ENCODE peak calls at places on chromosome 11, in seven cellular contexts. C, I, X, B, L, V and E are unnamed samples.

GRCh38 chr11:13104619-13105236 is 95.6 kb downstream of the RASSF10 start:
- DNase-seq in C (no peak), L (no peak), B (no peak), V (no peak), I (no peak), X (no peak), E (no peak)

GRCh38 chr11:117439256-117439655 is 111.6 kb downstream of the CEP164 start:
- DNase-seq in X (no peak), C (no peak), B (no peak), L (no peak), V (no peak), I (no peak), E (no peak)

GRCh38 chr11:20355221-20356219 is 8.0 kb upstream of the HTATIP2 start:
- DNase-seq in I (peak; percentile 32), B (no peak), X (no peak), C (peak; percentile 60), V (peak; percentile 64), L (no peak), E (no peak)

GRCh38 chr11:92707173-92707619 is 262.3 kb upstream of the MTNR1B start:
- DNase-seq in B (no peak), L (no peak), V (peak; percentile 25), I (no peak), X (no peak), C (no peak), E (no peak)

GRCh38 chr11:125275905-125276634 is 111.5 kb downstream of the PKNOX2 start:
- DNase-seq in V (peak; percentile 54), I (no peak), B (no peak), L (no peak), X (no peak), C (no peak), E (no peak)

GRCh38 chr11:25860677-25861445 is 471.1 kb upstream of the ANO3 start:
- DNase-seq in C (peak; percentile 29), X (no peak), I (no peak), L (no peak), B (no peak), V (peak; percentile 32), E (no peak)

GRCh38 chr11:60265373-60266214 is 14.9 kb upstream of the MS4A4A start:
- DNase-seq in C (peak; percentile 40), L (peak; percentile 54), I (no peak), B (no peak), X (peak; percentile 20), V (peak; percentile 55), E (no peak)

GRCh38 chr11:119671048-119671447 is 58.0 kb downstream of the NECTIN1 start:
- DNase-seq in V (peak; percentile 71), I (no peak), X (no peak), C (peak; percentile 62), B (no peak), L (no peak), E (no peak)

GRCh38 chr11:79388201-79388600 is 52.6 kb downstream of the TENM4 start:
- DNase-seq in B (no peak), X (no peak), I (no peak), C (no peak), L (no peak), V (peak; percentile 85), E (no peak)

GRCh38 chr11:82859746-82860145 is 40.5 kb downstream of the PRCP start:
- DNase-seq in B (no peak), L (no peak), V (no peak), I (no peak), C (no peak), X (no peak), E (no peak)

GRCh38 chr11:117318738-117319137 is 2.7 kb upstream of the BACE1 start:
- DNase-seq in L (no peak), X (no peak), B (no peak), V (no peak), C (no peak), I (no peak), E (no peak)

GRCh38 chr11:44823006-44823405 is 96.2 kb downstream of the TSPAN18 start:
- DNase-seq in C (no peak), X (no peak), B (no peak), I (no peak), V (no peak), L (no peak), E (no peak)

GRCh38 chr11:77557553-77557952 is 32.2 kb upstream of the AQP11 start:
- DNase-seq in V (peak; percentile 25), B (no peak), I (no peak), L (no peak), X (peak; percentile 14), C (peak; percentile 16), E (no peak)

GRCh38 chr11:7905961-7906429 is 25.1 kb downstream of the OR10A6 start:
- DNase-seq in B (no peak), L (no peak), V (peak; percentile 15), I (no peak), X (no peak), C (no peak), E (no peak)